ENCODE peak calls at places on chromosomes 7 and 10, in five cellular contexts. U, Z, R, X and V are unnamed samples.

GRCh38 chr7:135845415-135846075 is 96.9 kb upstream of the FAM180A start:
- DNase-seq in U (no peak), Z (no peak), X (no peak), R (no peak), V (no peak)

GRCh38 chr10:77024456-77024855 is 613.2 kb downstream of the KCNMA1 start:
- DNase-seq in R (no peak), U (no peak), Z (no peak), X (no peak), V (no peak)

GRCh38 chr7:135743907-135744789 is 4.5 kb downstream of the FAM180A start:
- DNase-seq in Z (no peak), X (no peak), U (no peak), R (no peak), V (no peak)

GRCh38 chr10:21398549-21399345 is 126.7 kb downstream of the SKIDA1 start:
- DNase-seq in U (no peak), R (no peak), X (peak), Z (no peak), V (no peak)

GRCh38 chr10:92640110-92640509 is 47.2 kb downstream of the KIF11 start:
- DNase-seq in U (no peak), X (peak), R (no peak), Z (no peak), V (no peak)

GRCh38 chr7:123789200-123789784 is 40.5 kb upstream of the WASL start:
- DNase-seq in Z (no peak), R (no peak), U (no peak), X (no peak), V (no peak)

GRCh38 chr7:104963991-104964385 is 50.0 kb upstream of the KMT2E start:
- DNase-seq in U (no peak), Z (no peak), X (peak), R (no peak), V (no peak)

GRCh38 chr10:58909881-58910280 is 266.6 kb upstream of the PHYHIPL start:
- DNase-seq in Z (no peak), R (no peak), X (no peak), U (no peak), V (no peak)

GRCh38 chr7:66099551-66100407 is 14.9 kb upstream of the CRCP start:
- DNase-seq in U (peak), X (peak), Z (peak), R (peak), V (peak)

DNA sequence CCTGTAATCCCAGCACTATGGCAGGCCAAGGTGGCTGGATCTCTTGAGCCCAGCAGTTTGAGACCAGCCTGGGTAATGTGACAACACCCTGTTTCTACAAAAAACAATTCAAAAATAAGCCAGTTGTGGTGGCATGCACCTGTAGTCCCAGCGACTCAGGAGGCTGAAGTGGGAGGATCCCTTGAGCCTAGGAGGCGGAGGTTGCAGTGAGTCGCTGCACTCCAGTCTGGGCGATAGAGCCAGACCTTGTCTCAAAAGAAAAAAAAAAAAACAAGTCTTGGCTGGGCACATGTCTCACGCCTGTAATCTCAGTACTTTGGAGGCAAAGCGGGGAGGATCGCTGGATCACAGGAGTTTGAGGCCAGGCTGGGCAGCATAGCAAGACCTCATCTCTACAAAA is 74.6 kb upstream of the PDSS1 start:
- DNase-seq in U (no peak), Z (no peak), R (no peak), X (no peak), V (no peak)
- H3K27ac ChIP-seq in U (no peak), Z (no peak), R (peak), X (no peak), V (no peak)

DNA sequence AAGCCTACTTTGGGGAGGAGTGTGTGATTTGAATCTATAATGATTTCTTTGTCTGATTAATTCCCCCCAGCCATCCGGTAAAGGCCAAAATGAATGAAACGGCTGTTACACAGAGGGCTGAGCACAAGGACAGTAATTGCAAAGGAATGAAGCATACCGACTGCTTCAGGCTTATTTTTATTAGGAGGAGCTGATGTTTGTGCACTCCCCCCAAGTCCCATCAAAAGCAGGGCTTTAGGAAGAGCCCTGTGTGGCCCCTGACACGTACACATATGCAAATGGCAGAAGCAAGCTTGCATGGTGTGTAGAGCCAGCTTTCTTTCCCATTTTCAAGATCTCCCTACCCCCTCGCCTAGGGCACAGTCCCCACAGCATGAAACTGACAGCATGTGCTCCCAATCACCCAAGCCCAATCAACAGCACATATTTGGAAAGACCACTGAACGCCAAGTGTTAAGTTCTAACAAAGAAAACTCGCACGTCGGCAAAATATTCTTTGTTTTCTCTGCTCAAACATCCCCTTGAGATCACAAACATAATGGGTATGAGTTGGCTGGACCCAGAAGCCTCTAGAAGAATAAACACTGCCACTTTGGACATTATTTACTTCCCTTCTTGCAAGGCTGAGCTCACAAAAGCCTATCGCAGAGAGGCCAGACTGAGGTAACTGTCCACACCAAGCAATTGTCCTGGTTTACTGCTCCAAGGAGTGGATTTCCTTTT is 143.0 kb downstream of the CUBN start:
- DNase-seq in R (no peak), X (no peak), Z (no peak), U (no peak), V (no peak)
- H3K27ac ChIP-seq in R (peak), X (no peak), Z (no peak), U (peak), V (no peak)

DNA sequence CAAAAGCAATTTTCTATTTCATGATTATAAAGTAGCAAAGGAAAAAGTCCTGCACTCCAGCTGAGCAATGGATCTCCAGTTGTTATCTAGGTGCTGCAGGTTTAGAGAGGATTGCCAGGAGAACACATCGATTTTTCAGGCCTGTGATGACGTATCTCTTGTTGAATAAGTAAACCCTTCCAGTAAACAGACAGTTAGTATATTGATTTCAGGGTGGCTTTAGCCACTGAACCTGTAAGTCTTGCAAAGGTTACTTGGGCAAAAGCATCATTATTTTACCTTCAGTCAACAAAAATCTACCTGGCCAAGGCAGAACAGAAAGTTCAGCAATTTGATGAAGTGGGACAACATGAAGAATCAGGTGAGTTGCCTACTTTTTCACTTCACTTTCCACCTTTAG is 12.3 kb downstream of the EGFR start:
- DNase-seq in U (no peak), R (no peak), X (no peak), Z (no peak), V (no peak)
- H3K27ac ChIP-seq in U (no peak), R (peak), X (peak), Z (no peak), V (no peak)

DNA sequence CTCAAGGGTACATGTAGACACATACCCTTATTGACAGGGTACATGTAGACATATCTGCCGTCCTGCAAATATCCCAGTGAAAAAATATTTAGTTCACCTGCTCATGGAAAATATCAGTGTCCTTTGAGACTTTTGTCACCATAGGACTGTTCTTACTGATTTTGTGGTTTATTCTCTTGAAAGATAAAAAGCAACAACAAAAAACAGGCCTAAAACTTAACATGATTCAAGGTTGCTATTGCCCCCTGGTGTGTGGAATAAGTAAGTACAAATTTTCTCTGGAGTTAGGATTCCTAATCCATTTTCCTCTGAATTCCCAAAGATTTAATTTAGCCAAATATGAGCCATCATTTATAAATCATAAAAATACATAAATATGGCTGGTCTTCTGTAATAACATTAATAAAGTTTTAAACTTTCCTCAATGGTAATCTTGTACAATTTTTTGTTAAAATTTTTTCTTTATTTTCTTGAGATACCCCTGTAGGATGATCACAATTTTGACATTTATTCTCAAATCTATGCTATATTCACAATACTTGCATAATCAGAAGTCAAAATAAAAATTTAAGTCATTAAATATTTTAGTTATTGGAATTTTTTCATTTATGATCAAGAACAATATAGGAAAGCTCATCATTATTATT is 741.4 kb upstream of the POT1 start:
- DNase-seq in X (peak), R (no peak), U (no peak), Z (peak), V (no peak)
- H3K27ac ChIP-seq in X (no peak), R (no peak), U (no peak), Z (no peak), V (no peak)

DNA sequence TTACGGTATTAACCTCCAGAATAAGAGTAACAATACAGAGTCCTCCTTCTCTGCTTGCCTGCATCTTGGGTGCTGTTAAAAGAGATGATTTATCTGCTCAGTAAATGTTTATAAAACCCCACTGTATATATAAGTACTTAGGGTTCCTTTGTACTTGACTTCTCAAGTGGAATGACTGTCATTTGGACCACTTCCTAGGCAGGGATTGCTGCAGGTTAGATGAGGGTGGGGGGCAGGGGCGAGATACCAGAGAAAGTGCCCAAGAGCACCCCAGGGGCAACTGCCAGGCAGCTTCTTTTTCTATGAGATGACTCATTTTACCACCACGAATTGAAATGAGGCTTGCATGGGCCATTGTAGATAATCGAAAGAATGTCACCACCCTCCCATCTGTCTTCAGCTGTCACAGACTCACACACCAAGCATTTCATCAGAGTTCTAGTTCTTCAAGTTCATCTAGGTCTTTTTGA is 421.9 kb upstream of the GALNT17 start:
- DNase-seq in U (no peak), Z (no peak), X (peak), R (no peak), V (no peak)
- H3K27ac ChIP-seq in U (no peak), Z (no peak), X (no peak), R (no peak), V (no peak)

DNA sequence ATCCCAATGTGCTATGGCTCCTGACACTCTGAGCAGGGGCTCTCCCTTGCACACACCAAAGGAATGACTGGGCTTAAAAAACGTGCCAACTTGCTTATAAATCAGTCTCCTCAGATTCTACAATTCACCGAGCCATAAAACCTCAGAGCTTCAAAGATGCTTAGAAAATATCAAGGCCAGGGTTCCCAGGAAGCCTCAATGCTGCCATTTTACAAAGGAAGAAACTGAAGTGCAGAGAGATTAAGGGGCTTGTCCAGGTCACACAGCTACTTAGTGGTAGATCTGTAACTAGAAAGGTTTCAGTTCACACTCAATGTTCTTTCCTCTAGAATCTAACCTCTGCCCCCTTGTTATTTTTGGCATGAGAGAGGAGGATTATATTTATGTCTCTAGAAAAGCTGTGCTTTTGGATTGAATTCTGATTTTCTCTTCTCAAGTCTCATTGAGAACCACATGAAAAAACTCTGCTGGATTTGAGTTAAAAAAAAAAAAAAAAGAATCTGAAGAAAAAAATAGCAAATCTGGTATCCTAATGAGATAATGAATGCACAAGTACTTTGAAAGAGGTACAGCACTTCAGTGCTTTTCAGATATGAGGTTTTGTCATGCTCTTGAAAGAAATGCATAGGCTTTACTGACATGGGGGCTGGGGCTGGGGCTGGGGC is 22.3 kb upstream of the TSPAN33 start:
- DNase-seq in U (no peak), Z (no peak), R (no peak), X (no peak), V (no peak)
- H3K27ac ChIP-seq in U (no peak), Z (no peak), R (no peak), X (no peak), V (no peak)

DNA sequence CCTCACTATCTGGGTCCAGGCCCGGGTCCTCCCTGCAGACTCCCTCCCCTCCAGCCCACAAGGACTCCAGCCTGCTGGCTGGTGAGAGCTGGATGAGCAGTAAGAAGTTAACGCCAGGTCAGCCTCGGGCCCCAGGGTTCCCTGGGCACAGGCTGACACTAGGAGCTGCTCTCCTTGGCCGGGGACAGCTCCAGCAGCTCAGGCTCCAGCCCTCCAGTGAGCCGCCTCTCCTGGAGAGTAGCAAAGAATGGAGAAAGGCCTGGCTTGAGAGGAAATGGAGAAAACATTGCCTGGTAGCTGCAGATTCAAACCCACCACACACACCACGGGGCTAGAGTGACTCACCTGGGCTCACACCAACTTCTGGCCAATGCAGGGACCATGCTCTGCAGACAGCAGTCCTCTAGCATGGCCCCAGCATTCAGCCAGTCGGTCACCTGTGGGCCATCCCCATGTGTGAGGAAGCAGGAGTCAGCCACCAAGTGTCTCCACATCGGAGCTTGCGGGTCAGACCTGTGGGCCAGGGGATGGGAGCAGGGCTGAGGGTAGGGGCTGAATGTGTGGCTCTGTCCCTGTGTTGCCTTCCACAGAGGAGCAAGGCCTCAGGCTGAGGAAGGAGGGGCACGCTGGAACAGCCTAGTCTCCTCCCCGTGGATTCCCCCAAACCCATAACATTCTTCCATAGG is 6.5 kb downstream of the SAP25 start:
- DNase-seq in Z (no peak), R (no peak), X (no peak), U (peak), V (no peak)
- H3K27ac ChIP-seq in Z (no peak), R (no peak), X (no peak), U (no peak), V (no peak)

GRCh38 chr10:15844517-15844916 is 15.8 kb downstream of the MINDY3 start:
- DNase-seq in X (no peak), R (no peak), U (no peak), Z (no peak), V (no peak)
- H3K27ac ChIP-seq in X (no peak), R (no peak), U (no peak), Z (no peak), V (no peak)

GRCh38 chr7:50505553-50505952 is 55.4 kb upstream of the FIGNL1 start:
- DNase-seq in R (no peak), X (no peak), Z (no peak), U (no peak), V (no peak)

GRCh38 chr7:50504646-50505546 is 54.7 kb upstream of the FIGNL1 start:
- DNase-seq in U (no peak), Z (no peak), X (no peak), R (no peak), V (no peak)

GRCh38 chr7:50499092-50499491 is 48.9 kb upstream of the FIGNL1 start:
- DNase-seq in R (no peak), U (no peak), X (no peak), Z (no peak), V (no peak)

GRCh38 chr7:50502947-50503346 is 52.8 kb upstream of the FIGNL1 start:
- DNase-seq in R (no peak), U (no peak), Z (no peak), X (no peak), V (no peak)

DNA sequence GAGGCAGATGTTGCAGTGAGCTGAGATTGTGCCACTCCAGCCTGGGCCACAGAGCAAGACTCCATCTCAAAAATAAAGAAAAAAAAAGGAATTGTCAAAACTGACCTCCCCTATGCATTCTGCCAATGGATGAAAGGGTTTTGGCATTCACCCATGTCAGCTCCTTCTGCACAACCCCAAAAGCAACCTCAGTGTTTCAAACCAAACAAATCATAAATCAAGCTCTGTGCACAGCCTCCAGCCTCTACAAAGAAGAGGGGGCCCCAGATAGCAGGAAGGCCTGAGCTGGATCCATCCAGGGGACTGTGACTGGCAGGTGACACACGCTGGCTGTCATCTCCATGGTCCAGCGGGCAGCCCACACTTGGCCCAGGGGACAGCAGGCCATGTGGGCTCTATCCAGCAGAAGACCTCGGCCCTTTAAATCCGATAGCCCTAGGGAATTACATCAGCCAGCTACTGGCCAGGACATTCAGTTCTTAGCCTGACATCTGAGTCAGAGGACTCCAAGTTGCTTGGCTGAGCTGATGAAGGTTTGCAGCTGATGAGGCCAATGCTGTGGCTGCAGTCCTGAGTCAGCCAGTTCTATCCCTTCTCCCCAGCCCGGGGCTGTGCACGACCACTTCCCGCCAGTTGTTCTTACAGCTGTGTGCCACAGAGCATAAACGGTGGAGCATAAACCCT is 52.0 kb upstream of the FIGNL1 start:
- DNase-seq in X (peak), Z (no peak), U (peak), R (no peak), V (no peak)
- H3K27ac ChIP-seq in X (peak), Z (no peak), U (peak), R (peak), V (no peak)

DNA sequence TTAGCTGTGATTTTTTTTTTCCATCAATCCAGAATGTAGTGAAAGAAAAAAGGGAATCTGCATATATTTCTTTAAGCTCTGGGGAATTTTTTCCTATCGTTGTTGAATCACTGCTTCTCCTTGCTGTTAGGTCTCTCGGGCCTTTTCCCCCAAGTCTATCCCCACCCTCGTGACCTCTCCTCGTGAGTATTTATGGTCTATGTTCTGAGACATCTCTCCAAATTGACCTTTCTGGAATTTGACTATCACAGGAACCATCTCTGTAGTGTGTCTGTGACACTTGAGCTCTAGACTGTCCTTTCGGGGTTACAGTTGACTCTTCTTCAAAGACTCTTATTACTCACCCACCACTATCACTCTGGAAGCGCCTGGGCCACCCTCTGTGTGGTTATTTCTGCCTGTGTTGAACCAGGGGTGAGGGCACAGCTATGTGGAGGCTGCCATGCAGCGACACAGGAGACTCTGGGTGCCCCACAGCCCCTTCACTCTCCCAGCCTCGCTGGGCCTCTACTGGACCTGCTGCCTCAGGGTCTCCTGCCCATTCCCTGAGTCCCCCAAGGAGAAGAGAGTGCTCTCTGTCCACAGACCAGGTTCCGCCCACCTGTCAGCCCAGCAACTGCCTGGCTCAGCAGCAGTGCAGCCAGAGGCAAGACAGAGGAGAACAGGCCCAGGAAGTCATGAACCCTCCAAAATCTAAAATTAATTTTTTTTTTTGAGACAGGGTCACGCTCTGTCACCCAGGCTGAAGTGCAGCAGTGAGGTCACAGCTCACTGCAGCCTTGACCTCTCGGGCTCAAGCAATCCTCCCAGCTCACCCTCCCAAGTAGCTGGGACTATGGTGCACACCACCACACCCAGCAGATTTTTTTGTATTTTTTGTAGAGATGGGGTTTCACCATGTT is 45.7 kb upstream of the PTPRN2 start:
- DNase-seq in U (no peak), R (no peak), X (no peak), Z (no peak), V (no peak)
- H3K27ac ChIP-seq in U (no peak), R (no peak), X (no peak), Z (peak), V (no peak)